ENCODE peak calls at places on chromosomes 5 and 9, in five cellular contexts. One of them, this sample, is unnamed.

GRCh38 chr5:164139423-164139822 is 634.0 kb downstream of the MAT2B start:
- DNase-seq in WTC11: no peak
- DNase-seq in choroid plexus epithelial cell: no peak
- DNase-seq in EL: no peak
- DNase-seq in NCI-H1092: no peak
- DNase-seq in this sample: no peak

GRCh38 chr9:130143974-130144373 is 28.2 kb upstream of the NCS1 start:
- DNase-seq in WTC11: no peak
- DNase-seq in choroid plexus epithelial cell: no peak
- DNase-seq in EL: no peak
- DNase-seq in NCI-H1092: no peak
- DNase-seq in this sample: no peak

GRCh38 chr9:133167096-133167695 is 3.5 kb upstream of the GBGT1 start:
- DNase-seq in WTC11: no peak
- DNase-seq in choroid plexus epithelial cell: no peak
- DNase-seq in EL: no peak
- DNase-seq in NCI-H1092: no peak
- DNase-seq in this sample: no peak

GRCh38 chr5:19241690-19242089 is 746.3 kb downstream of the CDH18 start:
- DNase-seq in WTC11: no peak
- DNase-seq in choroid plexus epithelial cell: no peak
- DNase-seq in EL: no peak
- DNase-seq in NCI-H1092: no peak
- DNase-seq in this sample: no peak

GRCh38 chr5:65855758-65856157 is 70.6 kb upstream of the ERBIN start:
- DNase-seq in WTC11: no peak
- DNase-seq in choroid plexus epithelial cell: no peak
- DNase-seq in EL: no peak
- DNase-seq in NCI-H1092: no peak
- DNase-seq in this sample: no peak

GRCh38 chr9:24096756-24097155 is 270.7 kb upstream of the ELAVL2 start:
- DNase-seq in WTC11: no peak
- DNase-seq in choroid plexus epithelial cell: no peak
- DNase-seq in EL: no peak
- DNase-seq in NCI-H1092: no peak
- DNase-seq in this sample: no peak

GRCh38 chr5:132195727-132196126 is 31.9 kb downstream of the P4HA2 start:
- DNase-seq in WTC11: no peak
- DNase-seq in choroid plexus epithelial cell: no peak
- DNase-seq in EL: no peak
- DNase-seq in NCI-H1092: no peak
- DNase-seq in this sample: no peak

GRCh38 chr9:3215658-3216057 is 310.1 kb downstream of the RFX3 start:
- DNase-seq in WTC11: no peak
- DNase-seq in choroid plexus epithelial cell: no peak
- DNase-seq in EL: no peak
- DNase-seq in NCI-H1092: no peak
- DNase-seq in this sample: no peak

GRCh38 chr9:112819635-112820496 is 69.3 kb downstream of the SNX30 start:
- DNase-seq in WTC11: peak
- DNase-seq in choroid plexus epithelial cell: peak
- DNase-seq in EL: peak
- DNase-seq in NCI-H1092: peak
- DNase-seq in this sample: peak

GRCh38 chr9:96129698-96130097 is 172.3 kb downstream of the HSD17B3 start:
- DNase-seq in WTC11: peak
- DNase-seq in choroid plexus epithelial cell: no peak
- DNase-seq in EL: no peak
- DNase-seq in NCI-H1092: no peak
- DNase-seq in this sample: no peak

GRCh38 chr9:124472770-124473169 is 22.5 kb downstream of the ADGRD2 start:
- DNase-seq in WTC11: no peak
- DNase-seq in choroid plexus epithelial cell: no peak
- DNase-seq in EL: no peak
- DNase-seq in NCI-H1092: no peak
- DNase-seq in this sample: no peak

GRCh38 chr9:121376214-121376830 is 6.3 kb upstream of the STOM start:
- DNase-seq in WTC11: no peak
- DNase-seq in choroid plexus epithelial cell: peak
- DNase-seq in EL: no peak
- DNase-seq in NCI-H1092: no peak
- DNase-seq in this sample: no peak

GRCh38 chr9:16417101-16417500 is 453.4 kb downstream of the BNC2 start:
- DNase-seq in WTC11: no peak
- DNase-seq in choroid plexus epithelial cell: peak
- DNase-seq in EL: peak
- DNase-seq in NCI-H1092: peak
- DNase-seq in this sample: no peak

GRCh38 chr5:53109041-53109435 is 519 bp downstream of the MOCS2 start:
- DNase-seq in WTC11: no peak
- DNase-seq in choroid plexus epithelial cell: peak
- DNase-seq in EL: no peak
- DNase-seq in NCI-H1092: no peak
- DNase-seq in this sample: no peak

GRCh38 chr5:98483301-98483700 is 290.2 kb upstream of the RGMB start:
- DNase-seq in WTC11: no peak
- DNase-seq in choroid plexus epithelial cell: peak
- DNase-seq in EL: peak
- DNase-seq in NCI-H1092: no peak
- DNase-seq in this sample: no peak

GRCh38 chr5:124932791-124933600 is 186.6 kb upstream of the ZNF608 start:
- DNase-seq in WTC11: no peak
- DNase-seq in choroid plexus epithelial cell: no peak
- DNase-seq in EL: peak
- DNase-seq in NCI-H1092: no peak
- DNase-seq in this sample: peak

GRCh38 chr9:97845130-97845529 is 7.9 kb upstream of the FOXE1 start:
- DNase-seq in WTC11: no peak
- DNase-seq in choroid plexus epithelial cell: peak
- DNase-seq in EL: peak
- DNase-seq in NCI-H1092: no peak
- DNase-seq in this sample: no peak

GRCh38 chr5:119655081-119655480 is 25.7 kb downstream of the FAM170A start:
- DNase-seq in WTC11: no peak
- DNase-seq in choroid plexus epithelial cell: peak
- DNase-seq in EL: peak
- DNase-seq in NCI-H1092: no peak
- DNase-seq in this sample: no peak

GRCh38 chr9:99366601-99367000 is 144.5 kb downstream of the SEC61B start:
- DNase-seq in WTC11: no peak
- DNase-seq in choroid plexus epithelial cell: no peak
- DNase-seq in EL: no peak
- DNase-seq in NCI-H1092: no peak
- DNase-seq in this sample: no peak

GRCh38 chr5:65535529-65535987 is 27.4 kb downstream of the CENPK start:
- DNase-seq in WTC11: no peak
- DNase-seq in choroid plexus epithelial cell: peak
- DNase-seq in EL: no peak
- DNase-seq in NCI-H1092: no peak
- DNase-seq in this sample: no peak

GRCh38 chr5:141605523-141606277 is 13.1 kb downstream of the DIAPH1 start:
- DNase-seq in WTC11: no peak
- DNase-seq in choroid plexus epithelial cell: peak
- DNase-seq in EL: peak
- DNase-seq in NCI-H1092: no peak
- DNase-seq in this sample: no peak

GRCh38 chr9:94805585-94805984 is 79.1 kb downstream of the AOPEP start:
- DNase-seq in WTC11: no peak
- DNase-seq in choroid plexus epithelial cell: peak
- DNase-seq in EL: peak
- DNase-seq in NCI-H1092: no peak
- DNase-seq in this sample: no peak

GRCh38 chr9:107281164-107281563 is 1.9 kb upstream of the RAD23B start:
- DNase-seq in WTC11: no peak
- DNase-seq in choroid plexus epithelial cell: no peak
- DNase-seq in EL: no peak
- DNase-seq in NCI-H1092: no peak
- DNase-seq in this sample: no peak

GRCh38 chr9:127158995-127159801 is 36.8 kb upstream of the ANGPTL2 start:
- DNase-seq in WTC11: peak
- DNase-seq in choroid plexus epithelial cell: peak
- DNase-seq in EL: peak
- DNase-seq in NCI-H1092: no peak
- DNase-seq in this sample: peak

GRCh38 chr9:129850821-129851540 is 15.7 kb downstream of the USP20 start:
- DNase-seq in WTC11: no peak
- DNase-seq in choroid plexus epithelial cell: peak
- DNase-seq in EL: no peak
- DNase-seq in NCI-H1092: no peak
- DNase-seq in this sample: no peak

GRCh38 chr9:87479801-87480201 is 17.9 kb upstream of the DAPK1 start:
- DNase-seq in WTC11: no peak
- DNase-seq in choroid plexus epithelial cell: peak
- DNase-seq in EL: peak
- DNase-seq in NCI-H1092: no peak
- DNase-seq in this sample: no peak

This sample was measured in BE2C.